ENCODE peak calls at places on chromosomes 5 and 9, in eight cellular contexts. G is AG10803, S is body of pancreas, Z is fibroblast of pulmonary artery, Q is cardiac muscle cell, L is psoas muscle, N is choroid plexus epithelial cell, D is fibroblast of villous mesenchyme. E is an unnamed sample.

GRCh38 chr5:21701317-21701716 is 1151.8 kb downstream of the CDH12 start:
- DNase-seq in G (no peak), S (no peak), Z (no peak), Q (no peak), L (no peak), N (peak; percentile 1), D (no peak), E (peak; percentile 16)

GRCh38 chr9:131397100-131397790 is 3.4 kb downstream of the PRRC2B start:
- DNase-seq in G (no peak), S (peak; percentile 48), Z (no peak), Q (peak; percentile 49), L (no peak), N (peak; percentile 22), D (no peak), E (peak; percentile 73)

GRCh38 chr9:35395076-35395675 is 94.7 kb upstream of the RUSC2 start:
- DNase-seq in G (no peak), S (no peak), Z (no peak), Q (no peak), L (no peak), N (no peak), D (no peak), E (no peak)

GRCh38 chr9:136762915-136763648 is 1.2 kb downstream of the LCN15 start:
- DNase-seq in G (no peak), S (peak; percentile 52), Z (peak; percentile 8), Q (peak; percentile 94), L (no peak), N (peak; percentile 17), D (no peak), E (peak; percentile 36)

GRCh38 chr9:93082841-93083411 is 13.1 kb upstream of the CARD19 start:
- DNase-seq in G (no peak), S (no peak), Z (no peak), Q (no peak), L (no peak), N (no peak), D (no peak), E (no peak)

GRCh38 chr5:113172231-113172826 is 195.7 kb downstream of the DCP2 start:
- DNase-seq in G (no peak), S (no peak), Z (no peak), Q (no peak), L (no peak), N (no peak), D (no peak), E (no peak)

GRCh38 chr9:108991479-108991878 is 21.8 kb downstream of the CTNNAL1 start:
- DNase-seq in G (no peak), S (peak; percentile 54), Z (peak; percentile 41), Q (no peak), L (no peak), N (no peak), D (no peak), E (no peak)

GRCh38 chr5:55600536-55601208 is 65.9 kb upstream of the PLPP1 start:
- DNase-seq in G (peak; percentile 79), S (peak; percentile 13), Z (peak; percentile 85), Q (peak; percentile 32), L (no peak), N (peak; percentile 91), D (peak; percentile 90), E (no peak)

GRCh38 chr5:173327948-173328895 is at the start of gene STC2:
- DNase-seq in G (peak; percentile 94), S (peak; percentile 98), Z (peak; percentile 89), Q (peak; percentile 98), L (peak; percentile 85), N (peak; percentile 85), D (peak; percentile 92), E (peak; percentile 91)

GRCh38 chr5:173326501-173326960 is 1.7 kb downstream of the STC2 start:
- DNase-seq in G (peak; percentile 95), S (no peak), Z (peak; percentile 79), Q (peak; percentile 21), L (no peak), N (peak; percentile 78), D (peak; percentile 95), E (peak; percentile 66)

GRCh38 chr5:173328896-173329369 is 719 bp upstream of the STC2 start:
- DNase-seq in G (peak; percentile 82), S (peak; percentile 61), Z (peak; percentile 62), Q (peak; percentile 70), L (no peak), N (peak; percentile 64), D (peak; percentile 83), E (peak; percentile 91)

GRCh38 chr5:173325091-173325698 is 3.0 kb downstream of the STC2 start:
- DNase-seq in G (no peak), S (no peak), Z (no peak), Q (no peak), L (no peak), N (no peak), D (no peak), E (no peak)

GRCh38 chr5:173327084-173327947 is 898 bp downstream of the STC2 start:
- DNase-seq in G (peak; percentile 68), S (peak; percentile 48), Z (peak; percentile 77), Q (peak; percentile 50), L (no peak), N (peak; percentile 61), D (peak; percentile 73), E (peak; percentile 40)
- TF ChIP-seq CTCF in G (no peak), S (no peak), Z (no peak), Q (no peak), L (no peak), N (no peak), D (no peak), E (no peak)

DNA sequence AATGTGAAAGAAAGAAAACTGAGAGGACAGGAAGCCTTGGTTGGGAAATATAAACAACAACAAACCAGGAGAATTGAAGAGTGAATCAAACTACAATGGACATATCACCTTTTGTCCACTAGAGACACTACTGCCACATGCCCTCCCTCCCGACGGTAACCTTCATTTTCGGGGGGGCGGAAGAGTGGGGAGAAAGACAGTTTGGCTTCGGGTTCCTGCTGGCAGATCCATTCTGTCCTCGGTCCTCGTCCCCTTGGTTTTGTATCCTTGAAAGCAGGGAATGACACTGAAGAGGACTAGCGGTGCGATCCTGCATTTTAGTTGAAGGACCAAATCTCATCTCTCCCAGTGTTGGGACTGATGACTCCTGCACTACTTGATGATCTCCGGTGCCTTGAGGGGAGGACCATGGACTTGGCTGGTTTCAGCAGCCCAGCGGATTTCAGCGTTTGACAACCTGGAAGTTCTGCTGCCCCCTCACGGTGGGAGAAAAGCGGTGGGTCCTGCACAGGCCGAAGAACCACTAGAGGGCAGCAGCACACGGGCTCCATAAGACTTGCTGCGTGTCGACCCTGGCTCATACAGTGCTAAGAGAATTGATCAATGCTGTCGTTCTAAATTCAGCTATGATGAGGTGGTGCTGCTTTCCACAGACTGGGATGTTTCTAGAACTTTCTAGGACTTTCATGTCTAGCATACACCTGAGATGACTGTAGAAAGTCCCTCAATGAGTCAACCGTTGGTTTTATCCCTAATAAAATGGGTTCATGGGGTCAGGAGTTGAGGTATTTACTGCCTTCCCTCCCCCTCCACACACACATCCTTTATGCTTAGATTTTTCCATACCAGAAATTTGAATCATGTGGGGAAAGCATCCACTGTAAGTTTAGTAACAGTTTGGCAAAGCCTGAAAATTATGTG is 15.1 kb upstream of the ZNF131 start:
- DNase-seq in G (peak; percentile 95), S (peak; percentile 91), Z (peak; percentile 97), Q (peak; percentile 95), L (peak; percentile 88), N (peak; percentile 98), D (peak; percentile 96), E (peak; percentile 93)
- H3K4me3 ChIP-seq in G (peak overlapping the region; percentile 63), S (no peak overlapping the region), Z (peak overlapping the region; percentile 54), Q (no peak overlapping the region), L (peak overlapping the region; percentile 69), N (peak overlapping the region; percentile 60), D (peak overlapping the region; percentile 59), E (peak overlapping the region; percentile 51)

GRCh38 chr5:39373797-39374196 is 9.5 kb upstream of the C9 start:
- DNase-seq in G (no peak), S (no peak), Z (no peak), Q (no peak), L (no peak), N (no peak), D (no peak), E (no peak)

GRCh38 chr5:39379683-39380082 is 15.4 kb upstream of the C9 start:
- DNase-seq in G (no peak), S (no peak), Z (no peak), Q (no peak), L (no peak), N (peak; percentile 30), D (no peak), E (no peak)

GRCh38 chr5:39371367-39371635 is 7.0 kb upstream of the C9 start:
- DNase-seq in G (no peak), S (no peak), Z (no peak), Q (no peak), L (no peak), N (no peak), D (no peak), E (no peak)

GRCh38 chr5:39381376-39381775 is 17.1 kb upstream of the C9 start:
- DNase-seq in G (no peak), S (no peak), Z (no peak), Q (no peak), L (no peak), N (no peak), D (no peak), E (no peak)

GRCh38 chr5:39376293-39376714 is 12.0 kb upstream of the C9 start:
- DNase-seq in G (no peak), S (peak; percentile 51), Z (peak; percentile 64), Q (peak; percentile 68), L (no peak), N (peak; percentile 68), D (peak; percentile 55), E (peak; percentile 74)
- TF ChIP-seq CTCF in G (peak; percentile 73), S (peak; percentile 82), Z (peak; percentile 73), Q (peak; percentile 75), L (peak; percentile 69), N (peak; percentile 77), D (peak; percentile 74), E (peak; percentile 83)

GRCh38 chr5:160312139-160312959 is at the start of gene CCNJL:
- DNase-seq in G (no peak), S (peak; percentile 41), Z (peak; percentile 43), Q (peak; percentile 86), L (peak; percentile 39), N (no peak), D (peak; percentile 48), E (peak; percentile 39)

GRCh38 chr5:160310910-160311295 is 1.5 kb downstream of the CCNJL start:
- DNase-seq in G (no peak), S (no peak), Z (no peak), Q (no peak), L (no peak), N (no peak), D (no peak), E (no peak)

GRCh38 chr5:160310140-160310909 is 2.0 kb downstream of the CCNJL start:
- DNase-seq in G (no peak), S (no peak), Z (no peak), Q (no peak), L (no peak), N (no peak), D (no peak), E (no peak)

GRCh38 chr5:160312960-160313734 is 783 bp upstream of the CCNJL start:
- DNase-seq in G (no peak), S (no peak), Z (no peak), Q (no peak), L (no peak), N (no peak), D (no peak), E (no peak)

DNA sequence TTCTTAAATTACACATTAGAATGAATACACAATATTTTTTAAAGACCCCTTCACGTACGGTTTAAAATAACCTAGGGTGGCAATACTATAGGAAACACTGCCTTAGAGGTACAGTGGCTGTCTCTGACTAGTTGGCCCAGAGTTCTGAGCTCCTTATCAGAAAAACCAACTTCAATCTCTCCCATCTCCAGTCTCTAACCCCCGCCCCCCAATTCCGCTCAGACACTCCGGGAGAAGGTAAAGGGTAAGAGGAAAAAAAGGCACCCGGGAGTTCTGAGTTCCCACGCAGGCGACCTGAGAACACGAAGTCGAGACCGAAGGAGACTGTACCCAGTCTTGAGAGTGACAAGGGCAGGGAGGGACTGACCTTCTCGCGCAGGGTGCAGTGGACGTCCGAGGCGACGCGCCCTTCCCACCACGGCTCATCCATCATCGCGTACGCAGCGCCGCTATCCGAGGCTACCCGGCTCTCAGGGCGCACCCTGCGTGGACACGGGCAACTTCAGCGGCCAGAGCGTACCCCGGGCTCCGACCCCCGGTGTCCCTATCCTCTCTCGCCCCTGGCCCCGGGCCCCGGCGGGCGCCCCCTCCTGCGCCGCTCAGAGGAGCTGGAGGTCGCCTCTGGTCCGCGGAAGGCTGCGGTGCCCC is 749 bp downstream of the CCNJL start:
- DNase-seq in G (no peak), S (peak; percentile 8), Z (peak; percentile 17), Q (peak; percentile 53), L (no peak), N (no peak), D (no peak), E (no peak)
- H3K4me3 ChIP-seq in G (peak overlapping the region; percentile 49), S (no peak overlapping the region), Z (peak overlapping the region; percentile 65), Q (peak overlapping the region; percentile 77), L (peak overlapping the region; percentile 70), N (peak overlapping the region; percentile 67), D (peak overlapping the region; percentile 71), E (peak overlapping the region; percentile 65)